ENCODE peak calls at places on chromosomes 16 and 17, in ten cellular contexts. One of them, this sample, is unnamed.

GRCh38 chr17:2025622-2026309 is 632 bp upstream of the RTN4RL1 start:
- DNase-seq in stomach: peak; percentile 81
- DNase-seq in A549: peak; percentile 84
- DNase-seq in upper lobe of left lung: peak; percentile 86
- DNase-seq in ovary: peak; percentile 76
- DNase-seq in sigmoid colon: peak; percentile 83
- DNase-seq in tibial nerve: peak; percentile 77
- DNase-seq in K562: peak; percentile 48
- DNase-seq in H1: no peak
- DNase-seq in GM12878: no peak
- DNase-seq in this sample: no peak

GRCh38 chr16:85536411-85537330 is 76.5 kb upstream of the GSE1 start:
- DNase-seq in stomach: no peak
- DNase-seq in A549: no peak
- DNase-seq in upper lobe of left lung: no peak
- DNase-seq in ovary: no peak
- DNase-seq in sigmoid colon: no peak
- DNase-seq in tibial nerve: no peak
- DNase-seq in K562: no peak
- DNase-seq in H1: no peak
- DNase-seq in GM12878: no peak
- DNase-seq in this sample: no peak

GRCh38 chr17:76537288-76537577 is 276 bp downstream of the CYGB start:
- DNase-seq in stomach: peak; percentile 52
- DNase-seq in A549: no peak
- DNase-seq in upper lobe of left lung: peak; percentile 89
- DNase-seq in ovary: peak; percentile 42
- DNase-seq in sigmoid colon: no peak
- DNase-seq in tibial nerve: no peak
- DNase-seq in K562: no peak
- DNase-seq in H1: no peak
- DNase-seq in GM12878: no peak
- DNase-seq in this sample: no peak

GRCh38 chr16:8851761-8852403 is 16.9 kb downstream of the CARHSP1 start:
- DNase-seq in stomach: no peak
- DNase-seq in A549: no peak
- DNase-seq in upper lobe of left lung: no peak
- DNase-seq in ovary: no peak
- DNase-seq in sigmoid colon: peak; percentile 39
- DNase-seq in tibial nerve: no peak
- DNase-seq in K562: no peak
- DNase-seq in H1: no peak
- DNase-seq in GM12878: no peak
- DNase-seq in this sample: no peak

GRCh38 chr16:46428108-46429061 is 192.8 kb downstream of the SHCBP1 start:
- DNase-seq in stomach: no peak
- DNase-seq in A549: no peak
- DNase-seq in upper lobe of left lung: peak; percentile 64
- DNase-seq in ovary: no peak
- DNase-seq in sigmoid colon: peak; percentile 44
- DNase-seq in tibial nerve: no peak
- DNase-seq in K562: no peak
- DNase-seq in H1: no peak
- DNase-seq in GM12878: no peak
- DNase-seq in this sample: no peak

GRCh38 chr17:43003542-43004172 is 2.9 kb upstream of the IFI35 start:
- DNase-seq in stomach: no peak
- DNase-seq in A549: peak; percentile 80
- DNase-seq in upper lobe of left lung: no peak
- DNase-seq in ovary: no peak
- DNase-seq in sigmoid colon: no peak
- DNase-seq in tibial nerve: no peak
- DNase-seq in K562: no peak
- DNase-seq in H1: no peak
- DNase-seq in GM12878: no peak
- DNase-seq in this sample: no peak

GRCh38 chr17:17942846-17943245 is 29.4 kb downstream of the TOM1L2 start:
- DNase-seq in stomach: no peak
- DNase-seq in A549: no peak
- DNase-seq in upper lobe of left lung: no peak
- DNase-seq in ovary: no peak
- DNase-seq in sigmoid colon: no peak
- DNase-seq in tibial nerve: no peak
- DNase-seq in K562: no peak
- DNase-seq in H1: no peak
- DNase-seq in GM12878: no peak
- DNase-seq in this sample: no peak

GRCh38 chr16:21324267-21324666 is 46.2 kb upstream of the CRYM start:
- DNase-seq in stomach: no peak
- DNase-seq in A549: no peak
- DNase-seq in upper lobe of left lung: no peak
- DNase-seq in ovary: no peak
- DNase-seq in sigmoid colon: no peak
- DNase-seq in tibial nerve: no peak
- DNase-seq in K562: no peak
- DNase-seq in H1: no peak
- DNase-seq in GM12878: no peak
- DNase-seq in this sample: no peak

GRCh38 chr17:48460055-48460454 is 30.0 kb upstream of the SKAP1 start:
- DNase-seq in stomach: no peak
- DNase-seq in A549: no peak
- DNase-seq in upper lobe of left lung: no peak
- DNase-seq in ovary: no peak
- DNase-seq in sigmoid colon: no peak
- DNase-seq in tibial nerve: no peak
- DNase-seq in K562: no peak
- DNase-seq in H1: no peak
- DNase-seq in GM12878: no peak
- DNase-seq in this sample: no peak

GRCh38 chr16:49875812-49876715 is 20.2 kb upstream of the ZNF423 start:
- DNase-seq in stomach: no peak
- DNase-seq in A549: no peak
- DNase-seq in upper lobe of left lung: peak; percentile 82
- DNase-seq in ovary: peak; percentile 33
- DNase-seq in sigmoid colon: no peak
- DNase-seq in tibial nerve: no peak
- DNase-seq in K562: no peak
- DNase-seq in H1: no peak
- DNase-seq in GM12878: no peak
- DNase-seq in this sample: no peak

DNA sequence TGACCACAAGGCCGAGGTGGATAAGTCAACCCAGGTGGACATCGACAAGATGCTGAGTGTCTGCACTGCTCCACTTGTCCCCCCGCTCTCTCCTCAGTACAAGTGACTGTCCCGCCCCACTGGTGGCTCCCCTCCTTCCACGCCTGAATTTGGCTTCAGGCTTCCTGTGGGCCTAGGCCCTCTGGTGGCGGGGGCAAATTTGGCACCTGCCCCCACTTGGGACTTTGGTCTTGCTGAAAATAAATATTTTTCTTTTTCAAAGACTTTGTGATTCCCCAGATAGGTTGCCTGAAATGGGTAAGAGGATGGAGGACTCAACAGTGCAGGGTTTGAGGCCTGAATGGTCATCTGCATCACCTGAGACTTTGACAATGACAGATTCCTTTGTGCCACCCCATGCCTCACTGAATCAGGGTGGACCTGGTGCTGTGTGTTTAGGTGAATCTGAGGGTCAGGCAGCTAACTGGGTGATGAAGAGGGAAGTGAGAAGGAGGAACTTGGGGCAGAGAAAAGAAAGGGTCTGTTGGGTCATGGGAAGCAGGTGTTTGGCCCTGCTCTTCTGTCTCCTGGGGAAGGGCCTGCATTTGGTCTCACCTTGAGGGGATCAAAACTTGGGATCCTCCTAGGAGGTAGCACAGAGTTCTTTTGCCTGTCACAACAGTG is 2.0 kb downstream of the C16orf86 start:
- DNase-seq in stomach: no peak
- DNase-seq in A549: no peak
- DNase-seq in upper lobe of left lung: no peak
- DNase-seq in ovary: no peak
- DNase-seq in sigmoid colon: no peak
- DNase-seq in tibial nerve: no peak
- DNase-seq in K562: no peak
- DNase-seq in H1: no peak
- DNase-seq in GM12878: no peak
- DNase-seq in this sample: no peak
- TF ChIP-seq EP300 in stomach: no peak
- TF ChIP-seq EP300 in A549: no peak
- TF ChIP-seq EP300 in upper lobe of left lung: no peak
- TF ChIP-seq EP300 in ovary: no peak
- TF ChIP-seq EP300 in sigmoid colon: no peak
- TF ChIP-seq EP300 in tibial nerve: no peak
- TF ChIP-seq EP300 in K562: no peak
- TF ChIP-seq EP300 in H1: no peak
- TF ChIP-seq EP300 in GM12878: no peak
- TF ChIP-seq EP300 in this sample: no peak

DNA sequence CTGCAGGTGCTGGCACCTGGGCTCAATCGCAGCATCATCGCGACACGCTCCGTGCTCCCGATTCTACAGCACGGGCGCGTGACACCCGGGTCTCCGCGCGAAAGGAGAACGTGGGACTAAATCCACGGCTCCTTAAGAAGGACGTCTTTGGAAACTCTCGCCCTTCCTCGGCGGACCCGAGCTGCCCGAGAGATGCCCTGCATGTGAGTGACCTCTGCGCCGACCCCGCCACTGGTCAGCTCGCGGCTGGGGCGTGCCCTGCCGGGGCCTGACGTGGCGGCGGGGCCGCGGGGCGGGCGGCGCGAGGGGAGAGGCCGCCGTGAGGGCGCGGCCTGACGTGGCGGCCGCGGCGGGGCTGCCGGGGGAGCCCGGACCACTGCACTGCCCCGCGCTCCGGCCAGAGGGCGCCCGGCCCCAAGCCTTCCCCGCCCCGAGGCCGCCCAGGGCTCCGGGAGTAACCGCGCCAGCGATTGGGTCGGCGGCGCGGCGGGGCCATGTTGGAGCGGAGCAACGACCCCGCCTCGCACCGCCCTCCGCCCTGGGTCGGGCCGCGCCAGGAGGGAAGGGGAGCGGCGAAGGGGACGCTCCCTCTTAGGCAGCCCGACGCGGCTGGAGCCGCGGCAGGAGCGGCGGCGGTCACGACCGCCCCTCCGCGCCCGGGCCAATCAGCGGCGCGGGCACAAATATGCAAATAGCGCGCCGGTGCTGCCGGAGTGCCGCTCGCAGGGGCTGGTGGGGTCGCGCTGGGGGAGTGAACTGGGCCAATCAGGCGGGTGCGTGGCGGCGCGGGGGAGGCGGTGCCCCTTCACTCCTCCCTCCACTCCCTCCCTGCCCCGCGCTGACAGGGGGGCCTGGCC is 75.6 kb downstream of the CHD9 start:
- DNase-seq in stomach: peak; percentile 97
- DNase-seq in A549: peak; percentile 94
- DNase-seq in upper lobe of left lung: peak; percentile 99
- DNase-seq in ovary: peak; percentile 95
- DNase-seq in sigmoid colon: peak; percentile 99
- DNase-seq in tibial nerve: peak; percentile 85
- DNase-seq in K562: peak; percentile 96
- DNase-seq in H1: peak; percentile 77
- DNase-seq in GM12878: peak; percentile 68
- DNase-seq in this sample: peak; percentile 99
- TF ChIP-seq POLR2A in stomach: no peak
- TF ChIP-seq POLR2A in A549: peak; percentile 72
- TF ChIP-seq POLR2A in upper lobe of left lung: no peak
- TF ChIP-seq POLR2A in ovary: peak; percentile 22
- TF ChIP-seq POLR2A in sigmoid colon: peak; percentile 51
- TF ChIP-seq POLR2A in tibial nerve: peak; percentile 43
- TF ChIP-seq POLR2A in K562: peak; percentile 67
- TF ChIP-seq POLR2A in H1: peak; percentile 20
- TF ChIP-seq POLR2A in GM12878: peak; percentile 81
- TF ChIP-seq POLR2A in this sample: peak; percentile 28

GRCh38 chr16:82671743-82672142 is 45.0 kb downstream of the CDH13 start:
- DNase-seq in stomach: no peak
- DNase-seq in A549: no peak
- DNase-seq in upper lobe of left lung: no peak
- DNase-seq in ovary: no peak
- DNase-seq in sigmoid colon: no peak
- DNase-seq in tibial nerve: no peak
- DNase-seq in K562: peak; percentile 4
- DNase-seq in H1: no peak
- DNase-seq in GM12878: no peak
- DNase-seq in this sample: no peak
- TF ChIP-seq CTCF in stomach: no peak
- TF ChIP-seq CTCF in A549: peak; percentile 32
- TF ChIP-seq CTCF in upper lobe of left lung: no peak
- TF ChIP-seq CTCF in ovary: no peak
- TF ChIP-seq CTCF in sigmoid colon: no peak
- TF ChIP-seq CTCF in tibial nerve: no peak
- TF ChIP-seq CTCF in K562: peak; percentile 29
- TF ChIP-seq CTCF in H1: peak; percentile 14
- TF ChIP-seq CTCF in GM12878: peak; percentile 23
- TF ChIP-seq CTCF in this sample: no peak

GRCh38 chr17:73867056-73867455 is 222.8 kb upstream of the SDK2 start:
- DNase-seq in stomach: no peak
- DNase-seq in A549: no peak
- DNase-seq in upper lobe of left lung: no peak
- DNase-seq in ovary: no peak
- DNase-seq in sigmoid colon: no peak
- DNase-seq in tibial nerve: no peak
- DNase-seq in K562: no peak
- DNase-seq in H1: no peak
- DNase-seq in GM12878: no peak
- DNase-seq in this sample: no peak
- TF ChIP-seq EP300 in stomach: no peak
- TF ChIP-seq EP300 in A549: no peak
- TF ChIP-seq EP300 in upper lobe of left lung: no peak
- TF ChIP-seq EP300 in ovary: no peak
- TF ChIP-seq EP300 in sigmoid colon: no peak
- TF ChIP-seq EP300 in tibial nerve: no peak
- TF ChIP-seq EP300 in K562: no peak
- TF ChIP-seq EP300 in H1: no peak
- TF ChIP-seq EP300 in GM12878: no peak
- TF ChIP-seq EP300 in this sample: no peak